ENCODE peak calls at places on chromosomes 5 and 9, in five cellular contexts. H is ovary, X is NCI-H345, K is RWPE1, Z is mucosa of gallbladder. L is an unnamed sample.

GRCh38 chr5:87752362-87752761 is 339.6 kb upstream of the CCNH start:
- DNase-seq in H (no peak), K (no peak), X (no peak), Z (no peak), L (no peak)

GRCh38 chr9:120742951-120743416 is 28.7 kb upstream of the MEGF9 start:
- DNase-seq in K (peak; percentile 66), H (no peak), X (peak; percentile 9), Z (no peak), L (no peak)

GRCh38 chr5:157076558-157076957 is 17.6 kb upstream of the HAVCR1 start:
- DNase-seq in H (no peak), Z (no peak), K (peak; percentile 14), X (no peak), L (no peak)

GRCh38 chr5:95798048-95798447 is 24.5 kb downstream of the GLRX start:
- DNase-seq in H (no peak), Z (no peak), K (no peak), X (no peak), L (no peak)

GRCh38 chr9:130770679-130771442 is 64.2 kb upstream of the ABL1 start:
- DNase-seq in X (peak; percentile 27), H (no peak), Z (no peak), K (peak; percentile 78), L (no peak)

GRCh38 chr5:58972301-58972700 is 389.4 kb downstream of the RAB3C start:
- DNase-seq in K (no peak), X (no peak), H (no peak), Z (no peak), L (no peak)

GRCh38 chr5:130279386-130279785 is 375.1 kb downstream of the CHSY3 start:
- DNase-seq in H (no peak), X (no peak), Z (no peak), K (peak; percentile 12), L (no peak)

GRCh38 chr9:88429595-88430430 is 41.6 kb downstream of the SPIN1 start:
- DNase-seq in H (no peak), X (no peak), Z (no peak), K (no peak), L (no peak)

GRCh38 chr5:165881259-165881658 is 2375.8 kb downstream of the MAT2B start:
- DNase-seq in X (no peak), H (no peak), K (peak; percentile 7), Z (no peak), L (no peak)

GRCh38 chr5:173786296-173787187 is 101.6 kb upstream of the CPEB4 start:
- DNase-seq in Z (no peak), K (no peak), X (no peak), H (no peak), L (no peak)

GRCh38 chr5:38211354-38211710 is 47.0 kb upstream of the EGFLAM start:
- DNase-seq in Z (no peak), H (no peak), K (no peak), X (no peak), L (no peak)

GRCh38 chr9:135515541-135515951 is 5.7 kb upstream of the LCN1 start:
- DNase-seq in X (no peak), K (no peak), H (no peak), Z (no peak), L (no peak)

GRCh38 chr5:112869948-112870347 is 8.9 kb downstream of the SRP19 start:
- DNase-seq in K (no peak), Z (no peak), X (no peak), H (no peak), L (no peak)

GRCh38 chr5:53478411-53479044 is 1.9 kb upstream of the FST start:
- DNase-seq in X (peak; percentile 85), H (no peak), K (peak; percentile 64), Z (no peak), L (no peak)

GRCh38 chr9:128207076-128207731 is 4.0 kb downstream of the DNM1 start:
- DNase-seq in Z (no peak), K (no peak), X (no peak), H (no peak), L (no peak)

GRCh38 chr9:38437193-38437823 is 13.1 kb upstream of the IGFBPL1 start:
- DNase-seq in H (no peak), K (peak; percentile 37), X (no peak), Z (peak; percentile 51), L (peak; percentile 52)

GRCh38 chr9:100322954-100323536 is 29.7 kb downstream of the TEX10 start:
- DNase-seq in Z (peak; percentile 29), X (peak; percentile 21), H (no peak), K (peak; percentile 39), L (no peak)

GRCh38 chr5:131855452-131855851 is 58.6 kb upstream of the FNIP1 start:
- DNase-seq in K (no peak), X (no peak), H (no peak), Z (no peak), L (no peak)

GRCh38 chr5:95572016-95572415 is 17.1 kb downstream of the ARSK start:
- DNase-seq in Z (no peak), H (no peak), K (no peak), X (no peak), L (no peak)

GRCh38 chr9:126038790-126039189 is 287.8 kb upstream of the MVB12B start:
- DNase-seq in H (no peak), K (no peak), Z (no peak), X (no peak), L (no peak)

GRCh38 chr9:86557063-86557766 is 203.0 kb upstream of the TUT7 start:
- DNase-seq in K (peak; percentile 88), Z (no peak), H (no peak), X (no peak), L (no peak)

GRCh38 chr9:91001146-91001611 is 199.6 kb downstream of the SYK start:
- DNase-seq in Z (no peak), K (peak; percentile 99), H (no peak), X (peak; percentile 93), L (no peak)

GRCh38 chr5:87139795-87140194 is 127.9 kb upstream of the RASA1 start:
- DNase-seq in Z (no peak), X (no peak), H (no peak), K (no peak), L (no peak)

GRCh38 chr5:119302916-119303897 is 52.6 kb upstream of the TNFAIP8 start:
- DNase-seq in X (no peak), Z (peak; percentile 58), H (no peak), K (peak; percentile 71), L (no peak)